ENCODE peak calls at places on chromosomes 2 and 18, in seven cellular contexts. B is neuronal stem cell, C is mesendoderm, Q is H9, H is H1, Z is mesenchymal stem cell, F is trophoblast cell. M is an unnamed sample.

GRCh38 chr2:60603533-60604190 is 50.2 kb upstream of the BCL11A start:
- DNase-seq in Q (no peak), Z (no peak), C (no peak), F (no peak), B (no peak), H (no peak), M (no peak)

GRCh38 chr2:164542584-164543021 is 78.7 kb downstream of the GRB14 start:
- DNase-seq in F (no peak), Z (peak; percentile 42), C (no peak), B (no peak), Q (no peak), H (no peak), M (peak; percentile 15)

GRCh38 chr2:168565512-168565911 is 109.4 kb downstream of the CERS6 start:
- DNase-seq in Z (no peak), F (no peak), C (no peak), Q (no peak), B (no peak), H (no peak), M (no peak)

GRCh38 chr2:43482974-43483373 is 112.9 kb downstream of the THADA start:
- DNase-seq in Q (no peak), B (no peak), F (no peak), C (no peak), Z (peak; percentile 72), H (no peak), M (peak; percentile 36)

GRCh38 chr18:7641813-7642212 is 74.7 kb downstream of the PTPRM start:
- DNase-seq in B (no peak), Z (no peak), F (no peak), C (no peak), Q (no peak), H (no peak), M (no peak)

GRCh38 chr2:27306657-27307544 is 1.3 kb downstream of the UCN start:
- DNase-seq in B (no peak), C (no peak), Q (no peak), Z (no peak), F (no peak), H (peak; percentile 75), M (no peak)

GRCh38 chr2:169509230-169509917 is at the start of gene KLHL41:
- DNase-seq in Q (no peak), Z (no peak), C (peak; percentile 2), H (no peak), B (no peak), F (no peak), M (peak; percentile 50)

GRCh38 chr18:8839285-8839684 is 133.9 kb downstream of the MTCL1 start:
- DNase-seq in F (no peak), C (no peak), Q (no peak), Z (no peak), H (no peak), B (no peak), M (no peak)

GRCh38 chr2:196798980-196799379 is 503 bp downstream of the GTF3C3 start:
- DNase-seq in Z (no peak), B (peak; percentile 1), C (no peak), H (no peak), F (no peak), Q (no peak), M (no peak)

GRCh38 chr2:224754129-224754528 is 38.0 kb upstream of the CCDC195 start:
- DNase-seq in F (no peak), Z (no peak), B (no peak), H (no peak), C (no peak), Q (no peak), M (peak; percentile 57)

GRCh38 chr2:60707750-60708371 is 48.2 kb upstream of the PAPOLG start:
- DNase-seq in Q (peak; percentile 43), B (peak; percentile 21), F (no peak), H (peak; percentile 57), C (peak; percentile 25), Z (peak; percentile 31), M (peak; percentile 28)

GRCh38 chr2:75920721-75921551 is 210.2 kb upstream of the GCFC2 start:
- DNase-seq in F (no peak), H (no peak), Z (no peak), C (no peak), B (peak; percentile 63), Q (no peak), M (no peak)

GRCh38 chr2:111663471-111663951 is 220.5 kb downstream of the ANAPC1 start:
- DNase-seq in F (no peak), H (peak; percentile 29), Q (no peak), B (no peak), C (peak; percentile 70), Z (peak; percentile 64), M (peak; percentile 41)

GRCh38 chr2:173898996-173899395 is 66.2 kb downstream of the SP3 start:
- DNase-seq in Q (no peak), Z (no peak), H (no peak), C (no peak), B (no peak), F (no peak), M (no peak)

GRCh38 chr2:235709124-235709813 is 215.4 kb downstream of the AGAP1 start:
- DNase-seq in F (peak; percentile 87), H (no peak), Q (no peak), C (peak; percentile 33), Z (peak; percentile 47), B (no peak), M (peak; percentile 29)

GRCh38 chr2:172427990-172428840 is 829 bp downstream of the ITGA6 start:
- DNase-seq in H (peak; percentile 66), Q (peak; percentile 63), B (peak; percentile 42), F (no peak), Z (peak; percentile 36), C (peak; percentile 78), M (no peak)

GRCh38 chr2:20618468-20618885 is 32.4 kb downstream of the HS1BP3 start:
- DNase-seq in F (no peak), C (no peak), Q (no peak), Z (no peak), B (no peak), H (no peak), M (no peak)

GRCh38 chr2:183025993-183026392 is 12.3 kb downstream of the NCKAP1 start:
- DNase-seq in B (no peak), C (no peak), Q (no peak), H (no peak), Z (peak; percentile 25), F (no peak), M (no peak)

GRCh38 chr2:96241901-96242611 is 23.7 kb downstream of the TMEM127 start:
- DNase-seq in H (no peak), C (no peak), B (no peak), F (no peak), Q (no peak), Z (peak; percentile 74), M (peak; percentile 86)

GRCh38 chr2:101570121-101570520 is 95.2 kb upstream of the RFX8 start:
- DNase-seq in C (no peak), Z (no peak), H (no peak), Q (no peak), B (no peak), F (no peak), M (no peak)

DNA sequence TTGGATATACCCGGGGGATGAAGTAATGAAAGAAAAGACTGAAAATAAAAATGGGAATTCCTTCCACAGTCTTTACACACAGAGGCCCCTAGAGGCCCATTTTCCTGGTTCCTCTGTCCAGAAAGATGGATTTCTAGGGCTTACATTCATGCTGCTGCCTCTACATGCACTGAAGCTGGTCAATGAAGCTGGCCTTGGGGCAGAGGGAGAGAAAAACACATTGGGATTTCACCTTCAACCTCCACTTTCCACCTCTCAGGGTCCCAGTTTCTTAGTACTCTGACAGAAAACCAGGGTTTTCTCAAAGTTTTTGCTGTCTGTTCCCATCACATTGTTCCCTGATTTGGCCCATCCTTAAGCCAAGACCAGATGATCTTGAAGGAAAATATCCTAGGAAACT is 154.6 kb upstream of the ZSWIM2 start:
- DNase-seq in C (no peak), Q (no peak), F (no peak), Z (no peak), B (no peak), H (no peak), M (no peak)
- H3K9ac ChIP-seq in C (no peak overlapping the region), Q (no peak overlapping the region), F (no peak overlapping the region), Z (peak overlapping the region; percentile 43), B (no peak overlapping the region), H (no peak overlapping the region), M (no peak overlapping the region)

GRCh38 chr2:216192181-216192580 is 83.0 kb downstream of the XRCC5 start:
- DNase-seq in Q (no peak), Z (no peak), B (no peak), C (no peak), H (no peak), F (no peak), M (no peak)
- H4K8ac ChIP-seq in Q (no peak overlapping the region), Z (no peak overlapping the region), B (no peak overlapping the region), C (no peak overlapping the region), H (no peak overlapping the region), F (no peak overlapping the region), M (no peak overlapping the region)

GRCh38 chr18:50558157-50558556 is 1.7 kb upstream of the MAPK4 start:
- DNase-seq in Z (no peak), C (no peak), B (no peak), H (no peak), F (no peak), Q (no peak), M (no peak)

GRCh38 chr18:50560681-50561629 is 1.1 kb downstream of the MAPK4 start:
- DNase-seq in C (peak; percentile 40), Z (no peak), H (peak; percentile 73), B (peak; percentile 12), Q (peak; percentile 46), F (no peak), M (no peak)

GRCh38 chr18:50562686-50563085 is 2.8 kb downstream of the MAPK4 start:
- DNase-seq in B (no peak), Z (no peak), F (peak; percentile 26), Q (no peak), C (no peak), H (no peak), M (no peak)

GRCh38 chr18:50558948-50559749 is 738 bp upstream of the MAPK4 start:
- DNase-seq in H (peak; percentile 54), Q (no peak), C (no peak), F (no peak), B (peak; percentile 18), Z (no peak), M (no peak)

GRCh38 chr18:50559750-50560680 is at the start of gene MAPK4:
- DNase-seq in B (peak; percentile 48), C (no peak), Z (no peak), Q (peak; percentile 42), H (peak; percentile 64), F (peak; percentile 9), M (no peak)
- H3K9ac ChIP-seq in B (peak within 1 kb of the TSS; percentile 87), C (peak within 1 kb of the TSS; percentile 74), Z (no peak within 1 kb of the TSS), Q (peak within 1 kb of the TSS; percentile 51), H (peak within 1 kb of the TSS; percentile 71), F (peak within 1 kb of the TSS; percentile 61), M (no peak within 1 kb of the TSS)

GRCh38 chr2:154623819-154624218 is 74.7 kb upstream of the KCNJ3 start:
- DNase-seq in B (peak; percentile 44), H (no peak), Z (peak; percentile 7), F (no peak), Q (peak; percentile 37), C (peak; percentile 70), M (peak; percentile 0)

GRCh38 chr2:154614906-154615305 is 83.6 kb upstream of the KCNJ3 start:
- DNase-seq in H (no peak), C (no peak), B (no peak), Z (no peak), Q (no peak), F (no peak), M (no peak)

GRCh38 chr2:154616659-154617058 is 81.8 kb upstream of the KCNJ3 start:
- DNase-seq in Z (no peak), Q (no peak), B (no peak), H (no peak), F (no peak), C (no peak), M (no peak)

DNA sequence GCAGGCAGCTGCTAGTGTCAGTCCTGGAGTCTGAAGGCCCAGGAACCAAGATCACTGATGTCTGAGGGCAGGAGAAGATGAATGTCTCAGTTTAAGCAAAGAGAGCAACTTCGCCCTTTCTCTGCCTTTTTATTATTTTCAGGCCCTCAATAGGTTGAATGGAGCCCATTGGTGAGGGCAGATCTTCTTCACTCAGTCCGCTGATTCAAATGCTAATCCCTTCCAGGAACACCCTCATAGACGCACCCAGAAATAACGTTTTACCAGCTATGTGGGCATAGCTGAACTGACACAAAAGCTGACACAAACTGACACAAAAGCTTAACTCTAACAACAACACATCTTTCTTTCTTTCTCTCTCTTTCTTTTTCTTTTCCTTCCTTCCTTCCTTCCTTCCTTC is 78.0 kb upstream of the KCNJ3 start:
- DNase-seq in H (no peak), B (no peak), F (no peak), C (no peak), Q (no peak), Z (no peak), M (no peak)
- H4K8ac ChIP-seq in H (no peak overlapping the region), B (no peak overlapping the region), F (no peak overlapping the region), C (no peak overlapping the region), Q (no peak overlapping the region), Z (no peak overlapping the region), M (no peak overlapping the region)

M was measured in IMR-90.